ENCODE peak calls at places on chromosome 20, in six cellular contexts. Z, I, N, S, U and E are unnamed samples.

GRCh38 chr20:35604444-35604750 is 11.2 kb upstream of the SPAG4 start:
- DNase-seq in Z (peak), I (no peak), N (no peak), S (peak), U (no peak), E (no peak)

GRCh38 chr20:51497542-51498467 is 44.7 kb downstream of the NFATC2 start:
- DNase-seq in Z (no peak), I (no peak), N (peak), S (no peak), U (peak), E (no peak)

GRCh38 chr20:49186535-49187329 is 1.4 kb downstream of the STAU1 start:
- DNase-seq in Z (peak), I (peak), N (peak), S (peak), U (peak), E (peak)

GRCh38 chr20:53805895-53806384 is 212.3 kb upstream of the ZNF217 start:
- DNase-seq in Z (no peak), I (no peak), N (peak), S (no peak), U (peak), E (no peak)

GRCh38 chr20:19993937-19994667 is 23.1 kb upstream of the NAA20 start:
- DNase-seq in Z (no peak), I (no peak), N (peak), S (no peak), U (peak), E (no peak)

GRCh38 chr20:17767624-17768023 is 67.9 kb downstream of the BANF2 start:
- DNase-seq in Z (no peak), I (no peak), N (no peak), S (no peak), U (no peak), E (no peak)

GRCh38 chr20:25008388-25009217 is 16.1 kb upstream of the APMAP start:
- DNase-seq in Z (no peak), I (peak), N (no peak), S (peak), U (no peak), E (no peak)

GRCh38 chr20:34190679-34191090 is 50.5 kb upstream of the ASIP start:
- DNase-seq in Z (peak), I (peak), N (peak), S (peak), U (peak), E (peak)

GRCh38 chr20:21099653-21100589 is 6.2 kb downstream of the LINC00237 start:
- DNase-seq in Z (no peak), I (no peak), N (no peak), S (peak), U (no peak), E (no peak)

GRCh38 chr20:22288156-22288555 is 296.2 kb downstream of the FOXA2 start:
- DNase-seq in Z (no peak), I (no peak), N (no peak), S (no peak), U (no peak), E (no peak)

GRCh38 chr20:347640-348484 is 951 bp downstream of the NRSN2 start:
- DNase-seq in Z (peak), I (peak), N (peak), S (peak), U (peak), E (peak)

GRCh38 chr20:25254986-25255680 is 7.2 kb downstream of the PYGB start:
- DNase-seq in Z (no peak), I (no peak), N (peak), S (peak), U (no peak), E (no peak)

GRCh38 chr20:2140561-2140960 is 38.9 kb downstream of the STK35 start:
- DNase-seq in Z (no peak), I (peak), N (no peak), S (peak), U (peak), E (no peak)

GRCh38 chr20:34083137-34083536 is 28.9 kb downstream of the EIF2S2 start:
- DNase-seq in Z (no peak), I (peak), N (peak), S (peak), U (peak), E (no peak)

GRCh38 chr20:22248052-22248667 is 336.2 kb downstream of the FOXA2 start:
- DNase-seq in Z (peak), I (no peak), N (no peak), S (no peak), U (no peak), E (no peak)

GRCh38 chr20:21315138-21315537 is 12.0 kb downstream of the XRN2 start:
- DNase-seq in Z (no peak), I (no peak), N (peak), S (no peak), U (peak), E (no peak)

GRCh38 chr20:22807646-22808045 is 223.3 kb upstream of the FOXA2 start:
- DNase-seq in Z (no peak), I (no peak), N (no peak), S (no peak), U (no peak), E (no peak)

GRCh38 chr20:20897922-20898321 is 185.5 kb upstream of the RALGAPA2 start:
- DNase-seq in Z (no peak), I (no peak), N (no peak), S (no peak), U (no peak), E (no peak)

GRCh38 chr20:16548073-16548672 is 25.1 kb downstream of the KIF16B start:
- DNase-seq in Z (no peak), I (no peak), N (no peak), S (no peak), U (no peak), E (no peak)

GRCh38 chr20:51791626-51792025 is 10.7 kb downstream of the SALL4 start:
- DNase-seq in Z (no peak), I (no peak), N (no peak), S (no peak), U (no peak), E (no peak)

GRCh38 chr20:15763344-15763743 is 809.9 kb downstream of the KIF16B start:
- DNase-seq in Z (no peak), I (no peak), N (peak), S (no peak), U (peak), E (no peak)

GRCh38 chr20:6466065-6466810 is 301.2 kb upstream of the BMP2 start:
- DNase-seq in Z (peak), I (no peak), N (no peak), S (no peak), U (peak), E (no peak)

GRCh38 chr20:50735813-50736212 is 4.4 kb downstream of the PARD6B start:
- DNase-seq in Z (no peak), I (no peak), N (peak), S (no peak), U (no peak), E (no peak)

GRCh38 chr20:16944753-16945152 is 196.6 kb downstream of the OTOR start:
- DNase-seq in Z (no peak), I (no peak), N (no peak), S (no peak), U (peak), E (no peak)

GRCh38 chr20:55415567-55416142 is 589.7 kb downstream of the CBLN4 start:
- DNase-seq in Z (peak), I (no peak), N (peak), S (no peak), U (peak), E (no peak)

GRCh38 chr20:50932016-50932338 is 740 bp upstream of the ADNP start:
- DNase-seq in Z (no peak), I (no peak), N (no peak), S (no peak), U (no peak), E (no peak)

GRCh38 chr20:4720121-4720976 is 1.4 kb upstream of the PRND start:
- DNase-seq in Z (peak), I (peak), N (peak), S (peak), U (peak), E (peak)
- H3K27ac ChIP-seq in Z (peak), I (peak), N (no peak), S (no peak), U (no peak), E (peak)

GRCh38 chr20:62922451-62922921 is 3.8 kb downstream of the DIDO1 start:
- DNase-seq in Z (no peak), I (no peak), N (no peak), S (peak), U (no peak), E (no peak)
- H3K27ac ChIP-seq in Z (peak), I (no peak), N (peak), S (no peak), U (peak), E (no peak)

GRCh38 chr20:12987261-12987660 is 21.5 kb upstream of the SPTLC3 start:
- DNase-seq in Z (no peak), I (no peak), N (no peak), S (no peak), U (no peak), E (no peak)
- H3K27ac ChIP-seq in Z (no peak), I (no peak), N (no peak), S (no peak), U (no peak), E (no peak)

DNA sequence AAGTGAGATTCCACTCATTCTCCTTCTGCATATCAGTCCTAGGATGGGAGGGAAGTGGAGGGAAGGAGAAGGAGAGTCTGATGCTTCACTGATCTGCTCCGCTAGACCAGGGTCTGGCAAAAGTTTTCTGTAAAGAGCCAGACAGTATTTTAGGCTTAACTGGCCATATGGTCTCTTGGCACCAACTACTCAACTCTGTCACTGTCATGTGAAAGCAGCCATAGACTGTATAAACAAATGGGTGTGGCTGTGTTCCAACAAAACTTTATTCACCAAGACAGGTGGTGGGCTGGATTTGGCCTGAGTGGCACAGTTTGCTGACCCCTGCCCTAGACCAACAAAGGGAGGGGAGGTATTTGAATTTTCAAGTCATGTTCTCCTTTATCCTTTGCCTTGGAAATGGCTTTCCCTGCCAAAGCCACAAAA is 22.6 kb downstream of the GHRH start:
- DNase-seq in Z (no peak), I (no peak), N (no peak), S (no peak), U (peak), E (no peak)
- H3K27ac ChIP-seq in Z (no peak), I (no peak), N (no peak), S (no peak), U (no peak), E (no peak)

DNA sequence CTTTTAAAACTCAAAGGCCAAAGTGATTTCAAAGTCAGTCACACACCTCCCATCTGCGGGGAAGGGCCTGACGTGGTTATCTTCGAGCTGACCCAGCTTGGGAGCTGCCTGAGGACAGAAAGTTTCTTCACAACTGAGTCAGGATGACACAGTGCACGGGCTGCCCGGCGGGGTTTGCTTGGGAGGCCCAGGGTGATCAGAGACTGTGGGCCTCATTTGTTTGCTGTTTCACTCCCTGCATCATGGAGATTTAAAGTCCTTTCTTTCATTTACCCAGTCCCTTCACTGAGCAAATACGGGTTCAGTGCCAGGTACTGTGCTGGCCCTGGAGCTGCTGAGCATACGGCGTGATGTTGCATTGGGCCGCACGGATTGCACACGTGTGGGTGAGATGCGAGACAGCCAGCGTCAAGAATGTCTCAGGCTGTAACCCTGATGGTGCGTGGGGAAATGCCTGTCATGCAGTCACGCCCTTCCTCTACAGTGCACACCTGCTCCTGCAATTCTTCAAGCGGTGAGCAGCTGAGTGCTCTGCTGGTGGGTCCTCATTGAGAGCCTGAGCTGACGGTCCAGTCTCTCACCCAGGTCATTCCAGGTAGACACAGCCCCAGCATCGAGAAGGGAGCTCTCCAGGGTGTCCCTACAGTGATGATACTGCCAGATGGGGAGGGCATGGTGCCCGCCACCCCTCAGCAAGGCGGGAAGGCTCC is 82.7 kb upstream of the PMEPA1 start:
- DNase-seq in Z (no peak), I (no peak), N (no peak), S (peak), U (peak), E (no peak)
- H3K27ac ChIP-seq in Z (no peak), I (no peak), N (no peak), S (no peak), U (no peak), E (no peak)

GRCh38 chr20:44715495-44716308 is 533 bp downstream of the CCN5 start:
- DNase-seq in Z (no peak), I (no peak), N (no peak), S (no peak), U (no peak), E (no peak)

GRCh38 chr20:44714102-44714700 is 968 bp upstream of the CCN5 start:
- DNase-seq in Z (no peak), I (no peak), N (no peak), S (peak), U (no peak), E (no peak)

GRCh38 chr20:44716309-44717106 is 1.3 kb downstream of the CCN5 start:
- DNase-seq in Z (no peak), I (peak), N (peak), S (no peak), U (no peak), E (no peak)

GRCh38 chr20:44717986-44718385 is 2.8 kb downstream of the CCN5 start:
- DNase-seq in Z (no peak), I (no peak), N (no peak), S (no peak), U (no peak), E (no peak)

GRCh38 chr20:44714701-44715494 is at the start of gene CCN5:
- DNase-seq in Z (peak), I (peak), N (peak), S (peak), U (peak), E (peak)
- H3K27ac ChIP-seq in Z (no peak), I (peak), N (no peak), S (peak), U (no peak), E (peak)